ENCODE peak calls at places on chromosomes 13 and 19, in six cellular contexts. U is psoas muscle, T is brain microvascular endothelial cell, N is fibroblast of lung, E is IMR-90, S is dorsolateral prefrontal cortex. H is an unnamed sample.

GRCh38 chr13:97977376-97977705 is 23.9 kb downstream of the IPO5 start:
- DNase-seq in U (no peak), T (no peak), N (peak; percentile 28), S (no peak), E (no peak), H (no peak)

GRCh38 chr13:111423168-111423785 is 102.8 kb downstream of the TEX29 start:
- DNase-seq in U (no peak), T (no peak), S (no peak), E (no peak), N (no peak), H (no peak)

GRCh38 chr13:74151859-74152258 is 17.7 kb upstream of the KLF12 start:
- DNase-seq in U (no peak), E (no peak), N (no peak), T (no peak), S (no peak), H (no peak)

GRCh38 chr13:46866150-46866549 is 30.7 kb downstream of the HTR2A start:
- DNase-seq in N (peak; percentile 64), T (peak; percentile 21), E (peak; percentile 63), U (peak; percentile 15), S (no peak), H (no peak)

GRCh38 chr19:19554074-19555023 is 16.3 kb downstream of the CILP2 start:
- DNase-seq in N (peak; percentile 35), T (no peak), U (peak; percentile 57), S (no peak), E (peak; percentile 21), H (peak; percentile 11)

GRCh38 chr13:109175666-109176065 is 546.3 kb downstream of the MYO16 start:
- DNase-seq in N (no peak), E (no peak), S (no peak), T (no peak), U (no peak), H (no peak)

GRCh38 chr13:77184455-77184854 is 142.4 kb downstream of the MYCBP2 start:
- DNase-seq in T (no peak), U (no peak), E (no peak), N (no peak), S (no peak), H (no peak)

GRCh38 chr19:4851551-4852290 is 15.7 kb downstream of the PLIN3 start:
- DNase-seq in E (peak; percentile 42), T (peak; percentile 32), S (peak; percentile 62), N (peak; percentile 51), U (peak; percentile 79), H (no peak)

GRCh38 chr19:10106100-10106936 is at the start of gene PPAN:
- DNase-seq in N (peak; percentile 98), S (peak; percentile 96), U (peak; percentile 98), T (peak; percentile 98), E (peak; percentile 98), H (peak; percentile 95)

GRCh38 chr19:10109528-10109927 is 2.0 kb upstream of the P2RY11 start:
- DNase-seq in T (no peak), E (no peak), N (no peak), S (no peak), U (no peak), H (no peak)

GRCh38 chr19:10105241-10106099 is 692 bp upstream of the PPAN start:
- DNase-seq in N (no peak), T (no peak), U (no peak), S (no peak), E (no peak), H (no peak)

GRCh38 chr19:10107254-10107653 is 1.1 kb downstream of the PPAN start:
- DNase-seq in T (no peak), U (no peak), N (no peak), E (no peak), S (no peak), H (no peak)

GRCh38 chr19:10107817-10108367 is 1.7 kb downstream of the PPAN start:
- DNase-seq in U (no peak), S (no peak), E (no peak), T (no peak), N (no peak), H (no peak)
- H3K4me3 ChIP-seq in U (peak overlapping the region; percentile 90), S (no peak overlapping the region), E (no peak overlapping the region), T (peak overlapping the region; percentile 5), N (no peak overlapping the region), H (no peak overlapping the region)

GRCh38 chr19:13873776-13874515 is 3.0 kb upstream of the NANOS3 start:
- DNase-seq in N (no peak), E (no peak), U (no peak), S (no peak), T (no peak), H (no peak)

GRCh38 chr19:13869324-13869723 is 7.6 kb upstream of the NANOS3 start:
- DNase-seq in E (no peak), T (no peak), S (no peak), U (no peak), N (no peak), H (no peak)

GRCh38 chr19:13872339-13872694 is 4.6 kb upstream of the NANOS3 start:
- DNase-seq in U (no peak), T (no peak), S (no peak), E (no peak), N (no peak), H (no peak)

GRCh38 chr19:13875824-13876223 is 1.1 kb upstream of the NANOS3 start:
- DNase-seq in N (no peak), S (no peak), E (no peak), U (no peak), T (no peak), H (no peak)

GRCh38 chr19:13872695-13873389 is 4.1 kb upstream of the NANOS3 start:
- DNase-seq in T (no peak), N (no peak), S (no peak), E (no peak), U (no peak), H (no peak)
- TF ChIP-seq CTCF in T (peak; percentile 37), N (no peak), S (no peak), E (no peak), U (no peak), H (peak; percentile 12)

GRCh38 chr19:18119243-18120105 is 21.9 kb downstream of the MAST3 start:
- DNase-seq in T (no peak), U (no peak), S (no peak), N (no peak), E (no peak), H (no peak)

GRCh38 chr19:18117692-18118378 is 20.3 kb downstream of the MAST3 start:
- DNase-seq in T (peak; percentile 60), U (peak; percentile 92), S (peak; percentile 77), N (peak; percentile 76), E (peak; percentile 73), H (peak; percentile 39)

GRCh38 chr19:18121166-18121565 is 23.6 kb downstream of the MAST3 start:
- DNase-seq in U (no peak), N (no peak), S (no peak), E (no peak), T (no peak), H (no peak)

GRCh38 chr19:18118420-18119242 is 21.1 kb downstream of the MAST3 start:
- DNase-seq in N (peak; percentile 43), T (no peak), U (no peak), E (peak; percentile 18), S (no peak), H (no peak)

GRCh38 chr19:18120127-18120526 is 22.5 kb downstream of the MAST3 start:
- DNase-seq in S (no peak), E (no peak), T (no peak), U (no peak), N (no peak), H (no peak)
- H3K4me3 ChIP-seq in S (peak overlapping the region; percentile 79), E (no peak overlapping the region), T (no peak overlapping the region), U (no peak overlapping the region), N (no peak overlapping the region), H (no peak overlapping the region)

DNA sequence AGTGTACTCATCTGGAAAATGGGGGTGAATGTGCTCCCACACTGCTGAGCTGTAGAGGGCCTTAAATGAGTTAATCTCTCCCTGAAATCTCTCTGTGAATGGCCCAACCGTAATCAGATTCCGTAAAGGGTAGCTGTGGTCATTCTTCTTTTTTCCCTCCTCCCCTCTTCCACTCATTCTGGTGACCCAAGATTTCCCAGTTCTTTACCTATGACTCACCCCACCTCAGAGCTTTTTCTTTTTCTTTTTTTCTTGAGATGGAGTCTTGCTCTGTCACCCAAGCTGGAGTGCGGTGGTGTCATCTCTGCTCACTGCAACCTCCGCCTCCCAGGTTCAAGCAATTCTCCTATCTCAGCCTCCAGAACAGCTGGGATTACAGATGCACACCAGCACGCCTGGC is 33.3 kb upstream of the MUC16 start:
- DNase-seq in N (no peak), U (no peak), E (no peak), S (no peak), T (no peak), H (no peak)
- TF ChIP-seq CTCF in N (no peak), U (no peak), E (no peak), S (no peak), T (no peak), H (no peak)

GRCh38 chr13:100090861-100091260 is 2.0 kb downstream of the PCCA start:
- DNase-seq in N (no peak), U (no peak), E (no peak), S (no peak), T (no peak), H (no peak)
- H3K4me3 ChIP-seq in N (no peak overlapping the region), U (no peak overlapping the region), E (no peak overlapping the region), S (peak overlapping the region; percentile 99), T (no peak overlapping the region), H (no peak overlapping the region)

GRCh38 chr13:99862243-99862642 is 109.3 kb downstream of the ZIC5 start:
- DNase-seq in S (no peak), U (no peak), N (no peak), E (no peak), T (no peak), H (no peak)
- TF ChIP-seq CTCF in S (no peak), U (no peak), N (no peak), E (no peak), T (no peak), H (no peak)

GRCh38 chr19:35031072-35031881 is 1.0 kb downstream of the SCN1B start:
- DNase-seq in E (peak; percentile 18), S (peak; percentile 37), N (peak; percentile 28), T (no peak), U (peak; percentile 78), H (no peak)
- H3K4me3 ChIP-seq in E (peak overlapping the region; percentile 65), S (peak overlapping the region; percentile 71), N (peak overlapping the region; percentile 66), T (peak overlapping the region; percentile 51), U (peak overlapping the region; percentile 73), H (peak overlapping the region; percentile 49)

DNA sequence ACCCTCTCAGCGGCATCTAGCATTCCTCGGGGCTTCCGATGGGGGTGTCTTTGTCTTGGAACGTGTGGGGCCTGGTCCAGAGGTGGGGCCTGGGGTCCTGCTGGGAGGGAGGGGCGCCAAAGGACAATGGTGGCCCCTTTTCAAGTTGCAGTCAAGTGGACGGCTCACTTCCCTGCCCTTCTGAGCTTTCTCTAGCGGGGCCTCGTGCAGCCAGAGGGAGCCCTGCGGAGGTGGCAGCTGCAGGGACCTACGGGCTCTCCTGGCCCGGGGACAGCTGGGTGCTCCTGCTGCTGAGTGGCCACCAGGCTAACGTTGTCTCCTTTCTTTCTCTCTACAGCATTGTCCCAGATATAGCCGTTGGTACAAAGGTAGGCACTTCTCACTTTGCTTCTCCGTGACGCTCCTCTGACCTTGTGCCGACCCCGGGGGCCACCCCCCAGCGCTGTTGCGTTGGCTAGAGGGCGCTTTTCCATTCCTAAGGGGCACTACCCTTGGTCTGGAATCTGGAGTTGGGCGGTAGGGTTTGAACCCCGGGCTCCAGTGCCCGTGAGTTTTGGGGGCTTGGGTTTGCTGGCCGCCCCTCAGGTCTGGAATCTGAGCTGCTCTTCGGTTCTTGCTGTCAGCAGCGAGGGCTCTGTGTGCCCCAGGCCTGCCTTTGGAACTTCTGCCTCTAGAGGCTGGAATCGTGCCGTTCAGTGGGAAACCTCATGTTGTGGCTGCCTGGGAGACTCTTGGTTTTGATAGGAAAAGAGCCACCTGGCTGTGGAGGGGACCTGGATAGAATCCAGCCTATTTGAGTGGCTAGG is 2.0 kb downstream of the PTBP1 start:
- DNase-seq in N (peak; percentile 61), T (no peak), U (peak; percentile 23), S (no peak), E (peak; percentile 49), H (no peak)
- TF ChIP-seq CTCF in N (peak; percentile 29), T (peak; percentile 44), U (no peak), S (no peak), E (peak; percentile 36), H (peak; percentile 37)

H was measured in astrocyte of the cerebellum.